ENCODE peak calls at places on chromosome 22, in five cellular contexts. Q, W, S, L and T are unnamed samples.

GRCh38 chr22:42807185-42807584 is 49.9 kb downstream of the ARFGAP3 start:
- DNase-seq in Q (no peak), W (no peak), S (no peak), L (no peak), T (no peak)

GRCh38 chr22:43310798-43311197 is 32.4 kb downstream of the SCUBE1 start:
- DNase-seq in Q (no peak), W (no peak), S (no peak), L (no peak), T (no peak)

GRCh38 chr22:50703726-50704509 is 31.3 kb downstream of the SHANK3 start:
- DNase-seq in Q (no peak), W (no peak), S (no peak), L (no peak), T (no peak)

GRCh38 chr22:38455530-38456271 is 702 bp upstream of the KCNJ4 start:
- DNase-seq in Q (no peak), W (peak; percentile 76), S (no peak), L (no peak), T (peak; percentile 58)

GRCh38 chr22:38290347-38290746 is 17.5 kb upstream of the TMEM184B start:
- DNase-seq in Q (no peak), W (no peak), S (no peak), L (no peak), T (no peak)

GRCh38 chr22:49632199-49633009 is 195.3 kb downstream of the BRD1 start:
- DNase-seq in Q (peak; percentile 62), W (no peak), S (peak; percentile 49), L (peak; percentile 50), T (peak; percentile 82)

GRCh38 chr22:33720166-33720878 is 200.0 kb downstream of the LARGE1 start:
- DNase-seq in Q (no peak), W (no peak), S (no peak), L (no peak), T (no peak)

GRCh38 chr22:45094081-45094720 is 69.5 kb upstream of the NUP50 start:
- DNase-seq in Q (no peak), W (no peak), S (no peak), L (no peak), T (no peak)

GRCh38 chr22:37273126-37273845 is 9.0 kb upstream of the CYTH4 start:
- DNase-seq in Q (peak; percentile 68), W (no peak), S (no peak), L (peak; percentile 68), T (no peak)

GRCh38 chr22:26889794-26890193 is 232.4 kb downstream of the MIAT start:
- DNase-seq in Q (no peak), W (no peak), S (no peak), L (no peak), T (no peak)

GRCh38 chr22:27715078-27715477 is 86.5 kb downstream of the MN1 start:
- DNase-seq in Q (no peak), W (no peak), S (no peak), L (no peak), T (no peak)

GRCh38 chr22:41341990-41342389 is 39.8 kb upstream of the TEF start:
- DNase-seq in Q (no peak), W (no peak), S (no peak), L (no peak), T (no peak)

GRCh38 chr22:20867179-20868099 is 8.6 kb downstream of the SNAP29 start:
- DNase-seq in Q (peak; percentile 55), W (no peak), S (peak; percentile 60), L (no peak), T (no peak)

GRCh38 chr22:33515733-33516297 is 404.5 kb downstream of the LARGE1 start:
- DNase-seq in Q (no peak), W (no peak), S (peak; percentile 20), L (no peak), T (no peak)

DNA sequence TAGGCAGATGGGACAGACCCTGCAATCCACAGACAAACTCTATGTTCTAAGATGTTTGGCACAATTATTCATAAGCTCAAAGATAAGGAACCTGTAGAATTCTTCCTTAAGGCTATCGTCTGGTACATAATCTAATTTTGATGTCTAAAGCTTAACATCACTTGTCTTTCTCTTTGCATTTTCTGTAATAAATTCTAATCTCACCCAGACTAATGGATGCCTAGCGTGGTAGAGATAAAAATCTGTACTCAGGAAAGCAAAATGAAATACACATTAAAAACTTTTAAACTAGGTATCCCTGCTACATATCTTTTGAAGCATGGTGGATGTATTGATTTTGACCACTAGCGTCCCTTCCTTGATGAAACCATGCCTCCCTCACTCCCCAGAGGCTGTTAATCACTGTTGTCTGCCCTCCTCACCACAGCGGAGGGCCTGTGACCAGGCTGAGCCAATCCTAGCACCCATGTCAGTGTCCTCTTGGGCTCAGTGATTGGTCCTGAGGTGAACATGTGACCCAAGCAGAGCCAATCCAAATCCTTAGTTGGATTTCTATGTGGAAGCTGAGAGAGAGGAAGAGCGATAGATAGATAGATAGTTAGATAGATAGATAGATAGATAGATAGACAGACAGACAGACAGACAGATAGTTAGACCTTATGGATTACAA is 82.2 kb upstream of the GRK3 start:
- DNase-seq in Q (no peak), W (peak; percentile 31), S (no peak), L (no peak), T (no peak)
- TF ChIP-seq CTCF in Q (no peak), W (no peak), S (no peak), L (no peak), T (no peak)

GRCh38 chr22:29032584-29032983 is 29.0 kb downstream of the C22orf31 start:
- DNase-seq in Q (peak; percentile 13), W (no peak), S (no peak), L (peak; percentile 5), T (no peak)

GRCh38 chr22:29030016-29030617 is 31.5 kb downstream of the C22orf31 start:
- DNase-seq in Q (peak; percentile 16), W (peak; percentile 29), S (no peak), L (peak; percentile 76), T (no peak)

GRCh38 chr22:29031236-29031982 is 30.2 kb downstream of the C22orf31 start:
- DNase-seq in Q (peak; percentile 95), W (peak; percentile 82), S (peak; percentile 78), L (peak; percentile 99), T (no peak)

GRCh38 chr22:29030618-29031235 is 30.9 kb downstream of the C22orf31 start:
- DNase-seq in Q (peak; percentile 81), W (peak; percentile 86), S (peak; percentile 93), L (peak; percentile 96), T (peak; percentile 37)

DNA sequence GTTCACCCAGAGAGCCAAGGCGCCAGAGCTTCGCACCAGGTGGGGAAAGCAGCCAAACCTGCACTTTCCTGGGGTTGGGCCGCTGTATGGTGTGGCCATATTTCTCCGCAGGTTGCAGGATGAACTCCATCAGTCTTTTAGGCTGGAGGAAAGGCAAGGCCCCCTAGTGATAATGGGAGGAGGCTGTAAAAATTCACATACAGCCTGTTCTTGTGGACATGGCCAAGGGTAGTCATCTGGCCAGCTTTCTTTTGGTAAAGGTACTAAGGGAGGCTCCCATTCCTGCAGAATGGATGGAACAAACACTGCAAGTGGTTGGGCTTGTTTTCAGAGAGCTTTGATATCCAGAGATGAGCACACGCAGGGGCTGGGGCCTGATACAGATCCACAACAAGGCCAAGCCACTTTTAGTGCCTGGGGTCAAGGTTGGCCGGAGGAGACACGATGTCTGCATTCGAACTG is 29.6 kb downstream of the C22orf31 start:
- DNase-seq in Q (no peak), W (peak; percentile 37), S (no peak), L (no peak), T (no peak)
- TF ChIP-seq CTCF in Q (no peak), W (peak; percentile 13), S (no peak), L (peak; percentile 2), T (no peak)

GRCh38 chr22:23375031-23375827 is 194.9 kb downstream of the BCR start:
- DNase-seq in Q (no peak), W (no peak), S (no peak), L (no peak), T (no peak)

GRCh38 chr22:23376256-23376655 is 195.9 kb downstream of the BCR start:
- DNase-seq in Q (peak; percentile 13), W (peak; percentile 75), S (no peak), L (no peak), T (no peak)

GRCh38 chr22:23380230-23380573 is 199.9 kb downstream of the IGLL1 start:
- DNase-seq in Q (no peak), W (no peak), S (no peak), L (no peak), T (no peak)

GRCh38 chr22:23380911-23381310 is 199.2 kb downstream of the IGLL1 start:
- DNase-seq in Q (no peak), W (no peak), S (no peak), L (no peak), T (no peak)

DNA sequence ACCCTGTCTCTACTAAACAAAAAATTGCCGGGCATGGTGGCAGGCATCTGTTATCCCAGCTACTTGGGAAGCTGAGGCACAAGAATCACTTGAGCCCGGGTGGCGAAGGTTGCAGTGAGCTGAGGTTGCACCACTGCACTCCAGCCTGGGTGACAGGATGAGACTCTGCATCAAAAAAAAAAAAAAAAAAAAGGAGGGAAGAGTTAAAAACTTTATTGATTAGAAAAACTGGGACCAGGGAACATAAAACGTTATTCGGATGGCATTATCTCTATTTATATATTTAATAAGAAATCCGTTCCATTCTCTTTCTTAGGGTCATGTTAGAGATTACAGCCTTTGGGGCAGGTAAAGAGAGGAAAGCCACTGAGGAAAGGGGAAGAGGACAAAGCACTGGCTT is 197.5 kb downstream of the BCR start:
- DNase-seq in Q (no peak), W (no peak), S (no peak), L (no peak), T (no peak)
- TF ChIP-seq CTCF in Q (no peak), W (no peak), S (no peak), L (no peak), T (no peak)

GRCh38 chr22:22976033-22976922 is 88.7 kb downstream of the IGLL5 start:
- DNase-seq in Q (no peak), W (no peak), S (no peak), L (no peak), T (no peak)
- TF ChIP-seq CTCF in Q (no peak), W (peak; percentile 37), S (no peak), L (no peak), T (no peak)

DNA sequence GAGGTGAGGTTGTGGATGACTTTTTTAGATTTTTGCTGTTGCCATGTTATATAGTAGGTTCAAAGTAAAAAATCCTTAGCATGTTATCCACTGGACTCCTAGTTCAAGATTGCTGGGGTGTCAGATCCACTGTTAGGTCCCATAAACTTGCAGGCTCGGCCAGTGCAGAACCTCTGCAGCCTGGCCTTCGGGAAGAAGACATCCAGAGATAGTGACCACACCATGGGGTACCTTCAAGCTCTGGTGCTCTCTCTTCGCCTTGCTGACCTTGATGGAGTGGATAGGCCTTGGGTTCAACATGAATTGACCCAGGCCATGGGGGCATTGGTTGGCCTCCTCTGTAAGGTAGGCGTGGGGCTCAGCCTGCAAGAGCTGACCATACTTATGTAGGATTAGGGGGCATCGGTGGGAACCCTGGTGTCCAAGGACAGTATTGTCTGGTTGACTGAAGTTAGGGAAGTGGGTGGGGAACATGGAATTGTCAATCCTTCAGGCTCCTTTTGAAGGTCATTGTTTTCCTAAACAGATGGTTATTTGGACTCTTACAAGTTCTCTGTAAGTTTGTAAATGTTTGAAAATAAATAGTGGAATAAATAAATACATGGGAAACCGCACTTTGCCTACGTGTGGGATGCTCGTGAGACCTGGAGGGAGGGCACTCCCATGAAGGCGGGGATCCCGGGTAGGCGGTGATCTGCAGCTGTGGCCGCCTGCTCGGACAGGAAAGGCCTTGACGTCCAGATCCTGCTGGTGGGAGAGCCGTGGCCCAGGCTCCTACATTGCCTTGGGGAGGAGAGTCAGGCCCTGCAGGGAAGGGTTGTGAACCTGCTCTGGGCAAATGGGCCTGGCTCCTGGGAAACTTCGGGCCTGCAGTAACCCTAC is 37.1 kb downstream of the BCR start:
- DNase-seq in Q (no peak), W (no peak), S (no peak), L (no peak), T (no peak)
- TF ChIP-seq CTCF in Q (no peak), W (no peak), S (no peak), L (no peak), T (no peak)